ENCODE peak calls at places on chromosomes 1 and 21, in five cellular contexts. One of them, this sample, is unnamed.
A peak's percentile ranks its signal among the peaks of the same experiment; 100 is the strongest.

GRCh38 chr1:229205854-229206253 is 65.1 kb upstream of the RAB4A start:
- DNase-seq in caudate nucleus: no peak
- DNase-seq in stimulated activated CD4-positive, alpha-beta T cell treated with anti-CD3 and anti-CD28 coated beads, TNF-alpha, amount 100 ng/mL, for 4 hours: no peak
- DNase-seq in left ventricle myocardium inferior: no peak
- DNase-seq in endodermal cell: no peak
- DNase-seq in this sample: no peak

GRCh38 chr1:21579788-21580187 is 70.6 kb downstream of the ALPL start:
- DNase-seq in stimulated activated CD4-positive, alpha-beta T cell treated with anti-CD3 and anti-CD28 coated beads, TNF-alpha, amount 100 ng/mL, for 4 hours: no peak
- DNase-seq in caudate nucleus: no peak
- DNase-seq in endodermal cell: no peak
- DNase-seq in left ventricle myocardium inferior: no peak
- DNase-seq in this sample: no peak

GRCh38 chr21:44594406-44594916 is 2.2 kb upstream of the KRTAP10-6 start:
- DNase-seq in stimulated activated CD4-positive, alpha-beta T cell treated with anti-CD3 and anti-CD28 coated beads, TNF-alpha, amount 100 ng/mL, for 4 hours: no peak
- DNase-seq in endodermal cell: no peak
- DNase-seq in caudate nucleus: no peak
- DNase-seq in left ventricle myocardium inferior: no peak
- DNase-seq in this sample: no peak

GRCh38 chr21:42546433-42546832 is 32.8 kb downstream of the SLC37A1 start:
- DNase-seq in endodermal cell: no peak
- DNase-seq in caudate nucleus: no peak
- DNase-seq in stimulated activated CD4-positive, alpha-beta T cell treated with anti-CD3 and anti-CD28 coated beads, TNF-alpha, amount 100 ng/mL, for 4 hours: no peak
- DNase-seq in left ventricle myocardium inferior: no peak
- DNase-seq in this sample: no peak

GRCh38 chr1:66553846-66554245 is 19.9 kb downstream of the SGIP1 start:
- DNase-seq in caudate nucleus: no peak
- DNase-seq in left ventricle myocardium inferior: no peak
- DNase-seq in endodermal cell: no peak
- DNase-seq in stimulated activated CD4-positive, alpha-beta T cell treated with anti-CD3 and anti-CD28 coated beads, TNF-alpha, amount 100 ng/mL, for 4 hours: no peak
- DNase-seq in this sample: no peak

GRCh38 chr1:42962641-42963377 is 4.1 kb upstream of the SLC2A1 start:
- DNase-seq in stimulated activated CD4-positive, alpha-beta T cell treated with anti-CD3 and anti-CD28 coated beads, TNF-alpha, amount 100 ng/mL, for 4 hours: no peak
- DNase-seq in left ventricle myocardium inferior: peak; percentile 36
- DNase-seq in caudate nucleus: no peak
- DNase-seq in endodermal cell: peak; percentile 92
- DNase-seq in this sample: no peak

GRCh38 chr1:85278853-85279314 is 2.5 kb upstream of the BCL10 start:
- DNase-seq in left ventricle myocardium inferior: no peak
- DNase-seq in endodermal cell: no peak
- DNase-seq in stimulated activated CD4-positive, alpha-beta T cell treated with anti-CD3 and anti-CD28 coated beads, TNF-alpha, amount 100 ng/mL, for 4 hours: peak; percentile 42
- DNase-seq in caudate nucleus: peak; percentile 35
- DNase-seq in this sample: peak; percentile 72

GRCh38 chr1:162755306-162755705 is 35.2 kb upstream of the HSD17B7 start:
- DNase-seq in stimulated activated CD4-positive, alpha-beta T cell treated with anti-CD3 and anti-CD28 coated beads, TNF-alpha, amount 100 ng/mL, for 4 hours: no peak
- DNase-seq in left ventricle myocardium inferior: no peak
- DNase-seq in caudate nucleus: no peak
- DNase-seq in endodermal cell: no peak
- DNase-seq in this sample: no peak

GRCh38 chr1:212699104-212699838 is 369 bp downstream of the BATF3 start:
- DNase-seq in stimulated activated CD4-positive, alpha-beta T cell treated with anti-CD3 and anti-CD28 coated beads, TNF-alpha, amount 100 ng/mL, for 4 hours: peak; percentile 33
- DNase-seq in endodermal cell: peak; percentile 91
- DNase-seq in left ventricle myocardium inferior: peak; percentile 40
- DNase-seq in caudate nucleus: no peak
- DNase-seq in this sample: peak; percentile 67

GRCh38 chr1:16143566-16144324 is 12.1 kb downstream of the EPHA2 start:
- DNase-seq in stimulated activated CD4-positive, alpha-beta T cell treated with anti-CD3 and anti-CD28 coated beads, TNF-alpha, amount 100 ng/mL, for 4 hours: no peak
- DNase-seq in endodermal cell: peak; percentile 70
- DNase-seq in caudate nucleus: no peak
- DNase-seq in left ventricle myocardium inferior: peak; percentile 75
- DNase-seq in this sample: no peak

GRCh38 chr1:95384570-95384969 is 150.6 kb downstream of the RWDD3 start:
- DNase-seq in left ventricle myocardium inferior: peak; percentile 28
- DNase-seq in endodermal cell: peak; percentile 92
- DNase-seq in stimulated activated CD4-positive, alpha-beta T cell treated with anti-CD3 and anti-CD28 coated beads, TNF-alpha, amount 100 ng/mL, for 4 hours: no peak
- DNase-seq in caudate nucleus: no peak
- DNase-seq in this sample: no peak

GRCh38 chr1:199551967-199552565 is 475.4 kb upstream of the NR5A2 start:
- DNase-seq in endodermal cell: peak; percentile 71
- DNase-seq in caudate nucleus: no peak
- DNase-seq in left ventricle myocardium inferior: no peak
- DNase-seq in stimulated activated CD4-positive, alpha-beta T cell treated with anti-CD3 and anti-CD28 coated beads, TNF-alpha, amount 100 ng/mL, for 4 hours: no peak
- DNase-seq in this sample: no peak

GRCh38 chr1:240244968-240245628 is 153.4 kb downstream of the FMN2 start:
- DNase-seq in endodermal cell: no peak
- DNase-seq in stimulated activated CD4-positive, alpha-beta T cell treated with anti-CD3 and anti-CD28 coated beads, TNF-alpha, amount 100 ng/mL, for 4 hours: no peak
- DNase-seq in caudate nucleus: no peak
- DNase-seq in left ventricle myocardium inferior: no peak
- DNase-seq in this sample: no peak

GRCh38 chr1:32447469-32448185 is 17.2 kb upstream of the ZBTB8B start:
- DNase-seq in stimulated activated CD4-positive, alpha-beta T cell treated with anti-CD3 and anti-CD28 coated beads, TNF-alpha, amount 100 ng/mL, for 4 hours: no peak
- DNase-seq in endodermal cell: peak; percentile 90
- DNase-seq in caudate nucleus: no peak
- DNase-seq in left ventricle myocardium inferior: no peak
- DNase-seq in this sample: no peak

GRCh38 chr1:7278045-7278444 is 492.8 kb downstream of the CAMTA1 start:
- DNase-seq in left ventricle myocardium inferior: no peak
- DNase-seq in endodermal cell: peak; percentile 16
- DNase-seq in stimulated activated CD4-positive, alpha-beta T cell treated with anti-CD3 and anti-CD28 coated beads, TNF-alpha, amount 100 ng/mL, for 4 hours: no peak
- DNase-seq in caudate nucleus: no peak
- DNase-seq in this sample: no peak

GRCh38 chr1:74679811-74680210 is 6.2 kb upstream of the ERICH3 start:
- DNase-seq in endodermal cell: no peak
- DNase-seq in caudate nucleus: no peak
- DNase-seq in left ventricle myocardium inferior: no peak
- DNase-seq in stimulated activated CD4-positive, alpha-beta T cell treated with anti-CD3 and anti-CD28 coated beads, TNF-alpha, amount 100 ng/mL, for 4 hours: no peak
- DNase-seq in this sample: no peak